ENCODE peak calls at places on chromosomes 2 and 18, in six cellular contexts. E is MM.1S; W is ovary; X is HCT116; V is CD8-positive, alpha-beta memory T cell; J is heart left ventricle. O is an unnamed sample.

GRCh38 chr2:193869564-193869963 is 1674.8 kb upstream of the TMEFF2 start:
- DNase-seq in E (peak; percentile 9), W (no peak), X (no peak), V (no peak), J (no peak), O (no peak)

GRCh38 chr2:111898703-111899514 is 502 bp downstream of the MERTK start:
- DNase-seq in E (peak; percentile 31), W (no peak), X (no peak), V (peak; percentile 47), J (no peak), O (peak; percentile 57)

GRCh38 chr2:73268831-73269685 is 15.2 kb downstream of the FBXO41 start:
- DNase-seq in E (peak; percentile 69), W (no peak), X (peak; percentile 82), V (peak; percentile 90), J (no peak), O (peak; percentile 81)

GRCh38 chr2:140863713-140864112 is 1267.1 kb downstream of the LRP1B start:
- DNase-seq in E (peak; percentile 41), W (no peak), X (peak; percentile 63), V (no peak), J (no peak), O (no peak)

GRCh38 chr2:200314976-200315567 is 8.6 kb downstream of the SPATS2L start:
- DNase-seq in E (no peak), W (no peak), X (no peak), V (no peak), J (no peak), O (no peak)

GRCh38 chr2:112646791-112647720 is 1.3 kb downstream of the SLC20A1 start:
- DNase-seq in E (peak; percentile 33), W (no peak), X (no peak), V (no peak), J (no peak), O (no peak)

GRCh38 chr2:58448065-58448507 is 207.0 kb upstream of the FANCL start:
- DNase-seq in E (peak; percentile 65), W (peak; percentile 15), X (peak; percentile 88), V (no peak), J (peak; percentile 26), O (peak; percentile 70)

GRCh38 chr18:70195852-70196434 is 9.5 kb downstream of the RTTN start:
- DNase-seq in E (peak; percentile 62), W (no peak), X (no peak), V (no peak), J (no peak), O (peak; percentile 63)

GRCh38 chr18:74430811-74431571 is 26.1 kb downstream of the DIPK1C start:
- DNase-seq in E (no peak), W (no peak), X (no peak), V (no peak), J (no peak), O (no peak)

GRCh38 chr18:57819671-57820460 is 16.8 kb upstream of the ATP8B1 start:
- DNase-seq in E (no peak), W (no peak), X (peak; percentile 48), V (no peak), J (peak; percentile 83), O (no peak)

GRCh38 chr2:237642030-237642700 is 14.8 kb downstream of the LRRFIP1 start:
- DNase-seq in E (no peak), W (no peak), X (no peak), V (no peak), J (no peak), O (no peak)

GRCh38 chr2:149187061-149187460 is 143.3 kb upstream of the LYPD6 start:
- DNase-seq in E (no peak), W (no peak), X (no peak), V (no peak), J (no peak), O (no peak)

GRCh38 chr2:37877457-37878315 is 47.4 kb upstream of the RMDN2 start:
- DNase-seq in E (peak; percentile 63), W (no peak), X (peak; percentile 35), V (no peak), J (no peak), O (no peak)

GRCh38 chr2:231554327-231554726 is 24.1 kb upstream of the NMUR1 start:
- DNase-seq in E (no peak), W (no peak), X (no peak), V (no peak), J (no peak), O (no peak)

GRCh38 chr2:33521791-33522281 is 45.4 kb downstream of the RASGRP3 start:
- DNase-seq in E (no peak), W (no peak), X (no peak), V (no peak), J (peak; percentile 18), O (no peak)

DNA sequence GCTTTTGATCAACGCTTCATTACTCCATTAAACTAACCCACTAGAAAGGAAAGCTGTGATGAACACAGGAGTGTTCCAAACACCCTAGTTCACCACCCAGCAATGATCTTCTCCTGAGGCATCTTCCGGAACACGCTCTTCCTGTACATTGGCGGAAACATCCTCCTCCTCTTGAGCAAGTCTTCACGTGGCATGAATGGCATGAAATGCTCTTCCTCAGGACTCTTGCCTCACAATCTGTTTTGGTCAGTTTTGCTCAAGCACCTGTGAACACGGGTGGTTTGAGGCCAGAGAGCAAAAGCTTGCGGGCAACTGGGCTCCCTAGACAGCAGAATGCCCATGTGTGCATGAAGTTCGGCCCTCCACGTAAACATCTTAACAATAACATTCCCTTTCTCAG is 734.2 kb upstream of the SALL3 start:
- DNase-seq in E (no peak), W (no peak), X (no peak), V (no peak), J (no peak), O (no peak)
- H3K4me1 ChIP-seq in E (no peaks in the 10 kb centered on the region), W (peaks cover 7% of the 10 kb centered on the region), X (no peaks in the 10 kb centered on the region), V (no peaks in the 10 kb centered on the region), J (no peaks in the 10 kb centered on the region), O (no peaks in the 10 kb centered on the region)

GRCh38 chr2:208254118-208254870 is 577 bp downstream of the IDH1 start:
- DNase-seq in E (peak; percentile 85), W (peak; percentile 82), X (peak; percentile 55), V (peak; percentile 89), J (peak; percentile 84), O (peak; percentile 87)

GRCh38 chr2:208251098-208251497 is 3.8 kb downstream of the IDH1 start:
- DNase-seq in E (no peak), W (no peak), X (no peak), V (no peak), J (no peak), O (no peak)

GRCh38 chr2:208253518-208254117 is 1.3 kb downstream of the IDH1 start:
- DNase-seq in E (no peak), W (no peak), X (no peak), V (no peak), J (no peak), O (no peak)

GRCh38 chr2:208254871-208255556 is at the start of gene IDH1:
- DNase-seq in E (peak; percentile 87), W (peak; percentile 96), X (peak; percentile 87), V (peak; percentile 94), J (peak; percentile 97), O (peak; percentile 100)

DNA sequence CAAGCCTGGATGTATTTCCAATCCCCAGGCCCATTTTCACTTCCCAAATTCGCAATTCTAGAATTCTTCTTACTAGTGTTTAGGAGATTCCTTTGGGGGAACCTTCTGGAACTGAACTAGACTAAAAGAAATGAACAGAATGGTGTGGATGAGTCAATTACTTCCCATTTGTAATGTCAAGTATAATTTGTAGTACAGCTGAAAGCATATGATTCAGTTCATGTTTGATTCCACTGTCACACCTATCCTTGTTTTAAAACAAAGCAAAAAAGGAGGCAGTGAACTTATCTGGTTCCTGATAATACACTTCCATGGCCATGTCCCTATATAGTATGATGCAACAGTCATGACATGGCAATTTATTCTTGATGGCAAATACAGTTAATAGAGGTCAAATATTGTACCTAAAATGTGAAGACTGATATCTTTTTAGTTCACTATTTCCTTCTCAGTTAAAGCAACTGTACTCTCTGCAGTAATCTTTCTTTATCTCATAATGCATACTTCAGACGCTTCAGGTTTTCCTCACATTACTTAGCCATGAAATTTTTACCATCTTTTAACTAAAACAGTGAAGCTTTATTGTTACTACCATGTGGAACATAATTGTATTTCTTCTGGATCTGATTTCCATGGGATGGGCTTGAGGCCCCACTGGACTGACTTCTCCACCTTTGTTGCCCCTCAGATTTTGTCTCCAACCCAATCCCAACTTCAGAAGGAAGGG is 1.9 kb downstream of the IDH1 start:
- DNase-seq in E (no peak), W (no peak), X (no peak), V (no peak), J (no peak), O (no peak)
- H3K4me3 ChIP-seq in E (no peak overlapping the region), W (no peak overlapping the region), X (no peak overlapping the region), V (peak overlapping the region; percentile 88), J (peak overlapping the region; percentile 74), O (no peak overlapping the region)

GRCh38 chr2:10329584-10329879 is 26.8 kb downstream of the HPCAL1 start:
- DNase-seq in E (no peak), W (no peak), X (no peak), V (no peak), J (no peak), O (no peak)

GRCh38 chr2:10329880-10330699 is 27.4 kb downstream of the HPCAL1 start:
- DNase-seq in E (no peak), W (no peak), X (no peak), V (peak; percentile 60), J (no peak), O (peak; percentile 76)

GRCh38 chr2:10331033-10331701 is 28.5 kb downstream of the HPCAL1 start:
- DNase-seq in E (no peak), W (no peak), X (peak; percentile 39), V (peak; percentile 78), J (peak; percentile 67), O (peak; percentile 87)

GRCh38 chr2:10331702-10332401 is 29.1 kb downstream of the HPCAL1 start:
- DNase-seq in E (no peak), W (no peak), X (no peak), V (peak; percentile 73), J (no peak), O (peak; percentile 82)

DNA sequence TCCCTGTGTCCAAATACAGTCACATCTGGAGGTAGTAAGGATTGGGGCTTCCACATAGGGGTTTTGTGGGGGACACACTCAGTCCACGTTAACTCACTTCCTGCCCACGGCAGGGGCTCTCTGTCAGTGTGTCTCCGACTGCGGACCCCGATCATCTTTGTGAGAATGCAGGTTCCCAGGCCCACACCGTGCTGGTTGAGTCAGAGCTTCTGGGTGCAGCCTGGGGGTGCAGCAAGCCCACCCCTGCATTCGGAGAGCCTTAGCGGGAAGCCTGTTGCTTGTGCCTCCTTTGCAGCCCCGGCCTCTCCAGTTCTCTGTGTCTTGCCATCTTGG is 28.0 kb downstream of the HPCAL1 start:
- DNase-seq in E (no peak), W (no peak), X (no peak), V (no peak), J (no peak), O (no peak)
- H3K4me1 ChIP-seq in E (peaks cover 19% of the 10 kb centered on the region), W (peaks cover 9% of the 10 kb centered on the region), X (peaks cover 46% of the 10 kb centered on the region), V (peaks cover 75% of the 10 kb centered on the region), J (peaks cover 19% of the 10 kb centered on the region), O (peaks cover 67% of the 10 kb centered on the region)

GRCh38 chr2:7593286-7593685 is 676.1 kb downstream of the RNF144A start:
- DNase-seq in E (no peak), W (no peak), X (no peak), V (no peak), J (no peak), O (no peak)

GRCh38 chr2:7586898-7587297 is 669.7 kb downstream of the RNF144A start:
- DNase-seq in E (no peak), W (no peak), X (no peak), V (no peak), J (no peak), O (no peak)

GRCh38 chr2:7592618-7593140 is 675.5 kb downstream of the RNF144A start:
- DNase-seq in E (no peak), W (no peak), X (no peak), V (no peak), J (no peak), O (no peak)

GRCh38 chr2:7584017-7584416 is 666.8 kb downstream of the RNF144A start:
- DNase-seq in E (no peak), W (no peak), X (no peak), V (no peak), J (no peak), O (no peak)

GRCh38 chr2:7588295-7588694 is 671.1 kb downstream of the RNF144A start:
- DNase-seq in E (no peak), W (no peak), X (no peak), V (no peak), J (no peak), O (no peak)
- H3K4me3 ChIP-seq in E (no peak overlapping the region), W (no peak overlapping the region), X (no peak overlapping the region), V (no peak overlapping the region), J (no peak overlapping the region), O (no peak overlapping the region)